ENCODE peak calls at places on chromosomes 3 and 15, in five cellular contexts. J, P, C, K and Q are unnamed samples.

GRCh38 chr15:31403606-31404005 is 77.0 kb downstream of the KLF13 start:
- DNase-seq in K (no peak), P (no peak), J (no peak), C (no peak), Q (no peak)

GRCh38 chr3:126257174-126257573 is 76.8 kb upstream of the ALDH1L1 start:
- DNase-seq in P (no peak), K (no peak), C (no peak), J (no peak), Q (no peak)

GRCh38 chr3:117557469-117557868 is 847.9 kb downstream of the TUSC7 start:
- DNase-seq in C (no peak), K (no peak), P (no peak), J (no peak), Q (no peak)

GRCh38 chr15:27820722-27821121 is 278.4 kb downstream of the OCA2 start:
- DNase-seq in J (no peak), K (no peak), P (no peak), C (no peak), Q (no peak)

GRCh38 chr15:47961401-47962090 is 159.2 kb upstream of the SLC24A5 start:
- DNase-seq in K (no peak), J (no peak), P (peak; percentile 70), C (no peak), Q (no peak)

GRCh38 chr3:31193871-31194270 is 299.4 kb upstream of the GADL1 start:
- DNase-seq in C (no peak), K (no peak), J (no peak), P (no peak), Q (no peak)

GRCh38 chr3:185084883-185085282 is 68.0 kb downstream of the C3orf70 start:
- DNase-seq in K (no peak), P (no peak), J (no peak), C (no peak), Q (no peak)

GRCh38 chr3:177906573-177907229 is 629.5 kb upstream of the KCNMB2 start:
- DNase-seq in P (no peak), C (no peak), K (no peak), J (no peak), Q (no peak)

GRCh38 chr3:47394867-47395266 is 14.0 kb downstream of the PTPN23 start:
- DNase-seq in J (no peak), K (no peak), C (no peak), P (no peak), Q (no peak)

GRCh38 chr15:27222479-27222878 is 251.5 kb downstream of the GABRG3 start:
- DNase-seq in K (no peak), J (no peak), P (no peak), C (peak; percentile 46), Q (peak; percentile 72)

GRCh38 chr3:124248471-124249028 is 256.6 kb upstream of the ROPN1 start:
- DNase-seq in P (no peak), K (no peak), J (no peak), C (no peak), Q (peak; percentile 15)

GRCh38 chr3:194314669-194315068 is 36.5 kb downstream of the CPN2 start:
- DNase-seq in C (no peak), P (no peak), K (no peak), J (no peak), Q (no peak)

GRCh38 chr3:157388976-157389375 is 47.7 kb upstream of the PTX3 start:
- DNase-seq in P (no peak), J (no peak), C (no peak), K (no peak), Q (no peak)

GRCh38 chr3:67647390-67647878 is 7.0 kb downstream of the SUCLG2 start:
- DNase-seq in K (no peak), C (peak; percentile 62), J (no peak), P (no peak), Q (peak; percentile 92)

GRCh38 chr3:123618768-123619484 is 34.1 kb upstream of the HACD2 start:
- DNase-seq in P (peak; percentile 89), K (no peak), C (no peak), J (no peak), Q (no peak)

GRCh38 chr15:28930011-28930410 is 44.2 kb downstream of the APBA2 start:
- DNase-seq in K (no peak), C (no peak), J (no peak), P (no peak), Q (no peak)

GRCh38 chr3:71725279-71725991 is at the start of gene EIF4E3:
- DNase-seq in J (peak; percentile 20), P (peak; percentile 52), K (no peak), C (peak; percentile 24), Q (peak; percentile 35)